ENCODE peak calls at places on chromosomes 7 and 10, in five cellular contexts. H, L, Q, G and Z are unnamed samples.

GRCh38 chr10:29304259-29305030 is 15.6 kb downstream of the LYZL1 start:
- DNase-seq in H (peak), L (peak), Q (peak), G (peak), Z (peak)

GRCh38 chr7:155874010-155874409 is 61.7 kb upstream of the SHH start:
- DNase-seq in H (no peak), L (no peak), Q (no peak), G (no peak), Z (no peak)

GRCh38 chr10:75538144-75538543 is 106.7 kb downstream of the LRMDA start:
- DNase-seq in H (no peak), L (no peak), Q (no peak), G (no peak), Z (no peak)

GRCh38 chr7:130963349-130963748 is 229.3 kb upstream of the KLF14 start:
- DNase-seq in H (no peak), L (peak), Q (no peak), G (no peak), Z (no peak)

GRCh38 chr7:33183504-33183903 is 54.1 kb downstream of the BBS9 start:
- DNase-seq in H (no peak), L (no peak), Q (no peak), G (no peak), Z (no peak)

GRCh38 chr7:3089493-3089892 is 45.8 kb upstream of the CARD11 start:
- DNase-seq in H (peak), L (peak), Q (no peak), G (no peak), Z (no peak)

GRCh38 chr7:82335927-82336326 is 107.7 kb downstream of the CACNA2D1 start:
- DNase-seq in H (no peak), L (no peak), Q (peak), G (no peak), Z (no peak)

GRCh38 chr10:69914373-69915268 is 112.9 kb downstream of the COL13A1 start:
- DNase-seq in H (peak), L (peak), Q (peak), G (peak), Z (peak)

GRCh38 chr10:130074639-130075038 is 36.0 kb downstream of the C10orf143 start:
- DNase-seq in H (no peak), L (no peak), Q (no peak), G (no peak), Z (no peak)

GRCh38 chr10:128985036-128985435 is 482.0 kb upstream of the MGMT start:
- DNase-seq in H (no peak), L (no peak), Q (no peak), G (no peak), Z (no peak)